ENCODE peak calls at places on chromosome 10, in seven cellular contexts. Q is cardiac fibroblast; U is AG09309; W is breast epithelium; D is Caco-2; E is CD8-positive, alpha-beta T cell; H is cardiac muscle cell. R is an unnamed sample.

GRCh38 chr10:132654708-132655661 is 117.4 kb downstream of the INPP5A start:
- DNase-seq in D (no peak), U (no peak), Q (peak), W (no peak), H (peak), E (peak), R (peak)

GRCh38 chr10:33248638-33249037 is 85.8 kb downstream of the NRP1 start:
- DNase-seq in D (no peak), E (no peak), Q (peak), U (peak), H (peak), W (no peak), R (peak)

GRCh38 chr10:44009891-44010290 is 361.2 kb upstream of the ZNF32 start:
- DNase-seq in D (no peak), E (no peak), Q (no peak), U (no peak), W (no peak), H (no peak), R (no peak)

GRCh38 chr10:3312403-3312802 is 139.8 kb upstream of the PITRM1 start:
- DNase-seq in W (no peak), Q (no peak), D (no peak), U (no peak), E (no peak), H (no peak), R (no peak)

GRCh38 chr10:60433684-60434083 is 44.0 kb upstream of the ANK3 start:
- DNase-seq in U (peak), E (no peak), D (no peak), Q (peak), W (no peak), H (peak), R (no peak)

GRCh38 chr10:36989233-36989632 is 136.2 kb upstream of the ANKRD30A start:
- DNase-seq in U (no peak), W (no peak), H (no peak), Q (no peak), E (no peak), D (no peak), R (no peak)

GRCh38 chr10:88687853-88688467 is 18.1 kb upstream of the LIPK start:
- DNase-seq in W (no peak), H (peak), D (no peak), U (no peak), E (no peak), Q (peak), R (no peak)

GRCh38 chr10:33376976-33377657 is 42.6 kb upstream of the NRP1 start:
- DNase-seq in U (no peak), E (no peak), H (peak), D (no peak), W (no peak), Q (peak), R (no peak)

GRCh38 chr10:83310688-83311087 is 828.6 kb upstream of the GHITM start:
- DNase-seq in D (no peak), H (no peak), Q (no peak), U (no peak), W (no peak), E (no peak), R (no peak)

GRCh38 chr10:109275970-109276369 is 647.3 kb downstream of the XPNPEP1 start:
- DNase-seq in W (no peak), U (no peak), E (no peak), D (no peak), Q (no peak), H (no peak), R (no peak)

GRCh38 chr10:22420787-22421517 is 75.7 kb downstream of the SPAG6 start:
- DNase-seq in H (peak), U (no peak), E (peak), D (no peak), W (no peak), Q (peak), R (no peak)
- TF ChIP-seq CTCF in H (peak), U (peak), E (peak), D (peak), W (no peak), Q (no peak), R (no peak)

DNA sequence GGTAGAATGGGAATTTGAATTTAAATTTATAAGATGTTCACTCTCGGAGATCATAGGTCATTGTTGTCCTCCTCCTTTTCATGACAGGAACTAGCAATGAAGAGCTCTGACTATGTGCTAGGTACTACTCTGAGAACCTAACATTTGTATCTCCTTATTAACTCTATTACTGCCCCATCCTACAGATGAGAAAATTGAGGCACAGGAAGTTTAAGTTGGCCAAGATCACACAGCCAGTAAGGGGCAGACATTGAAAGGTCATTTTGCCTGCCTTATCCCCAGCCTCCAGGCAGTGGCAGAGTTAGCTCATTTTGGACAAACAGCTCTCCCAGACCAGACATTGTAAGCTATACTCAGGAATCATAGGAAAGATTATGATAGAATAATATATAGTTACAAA is 6.0 kb downstream of the SRGN start:
- DNase-seq in E (no peak), Q (peak), W (no peak), U (no peak), D (no peak), H (peak), R (no peak)
- TF ChIP-seq CTCF in E (no peak), Q (no peak), W (no peak), U (peak), D (peak), H (peak), R (no peak)

GRCh38 chr10:17758896-17759295 is 6.9 kb downstream of the TMEM236 start:
- DNase-seq in Q (no peak), W (no peak), D (no peak), U (no peak), H (no peak), E (no peak), R (no peak)
- TF ChIP-seq CTCF in Q (no peak), W (no peak), D (no peak), U (no peak), H (no peak), E (no peak), R (no peak)

DNA sequence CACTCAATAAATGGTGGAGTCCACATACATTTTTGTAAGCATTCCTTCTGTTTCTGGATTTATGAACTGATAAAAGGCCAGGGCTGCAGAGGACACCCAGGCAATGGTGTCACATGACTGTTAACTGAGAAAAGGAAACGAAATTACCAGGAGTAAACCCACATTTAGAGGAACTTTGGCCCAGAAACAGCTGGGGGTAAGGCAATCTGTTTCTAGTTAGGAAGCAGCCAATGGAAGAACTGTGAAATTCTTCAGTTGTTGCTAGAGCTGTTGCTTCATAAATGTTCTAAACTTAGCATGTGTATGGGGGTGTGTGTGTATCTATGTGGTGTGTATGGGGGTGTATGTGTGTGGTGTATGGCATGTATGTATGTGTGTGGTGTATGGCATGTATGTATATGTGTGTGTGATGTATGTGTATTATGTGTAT is 11.8 kb upstream of the PDCD4 start:
- DNase-seq in D (no peak), W (no peak), U (peak), H (peak), Q (peak), E (no peak), R (peak)
- TF ChIP-seq CTCF in D (no peak), W (no peak), U (no peak), H (no peak), Q (no peak), E (no peak), R (no peak)

GRCh38 chr10:4981722-4982471 is 18.7 kb downstream of the AKR1C1 start:
- DNase-seq in W (no peak), Q (peak), E (no peak), D (peak), U (no peak), H (peak), R (peak)
- TF ChIP-seq CTCF in W (peak), Q (peak), E (no peak), D (peak), U (peak), H (peak), R (no peak)

GRCh38 chr10:71259815-71260501 is 47.6 kb downstream of the UNC5B start:
- DNase-seq in E (no peak), W (no peak), H (no peak), Q (peak), U (no peak), D (no peak), R (no peak)
- TF ChIP-seq CTCF in E (no peak), W (no peak), H (no peak), Q (peak), U (no peak), D (no peak), R (no peak)

GRCh38 chr10:114453576-114453975 is 49.3 kb upstream of the AFAP1L2 start:
- DNase-seq in E (no peak), Q (no peak), D (no peak), W (no peak), U (no peak), H (no peak), R (no peak)

GRCh38 chr10:114458216-114458615 is 53.9 kb upstream of the AFAP1L2 start:
- DNase-seq in U (no peak), W (no peak), H (no peak), E (no peak), D (no peak), Q (no peak), R (no peak)

DNA sequence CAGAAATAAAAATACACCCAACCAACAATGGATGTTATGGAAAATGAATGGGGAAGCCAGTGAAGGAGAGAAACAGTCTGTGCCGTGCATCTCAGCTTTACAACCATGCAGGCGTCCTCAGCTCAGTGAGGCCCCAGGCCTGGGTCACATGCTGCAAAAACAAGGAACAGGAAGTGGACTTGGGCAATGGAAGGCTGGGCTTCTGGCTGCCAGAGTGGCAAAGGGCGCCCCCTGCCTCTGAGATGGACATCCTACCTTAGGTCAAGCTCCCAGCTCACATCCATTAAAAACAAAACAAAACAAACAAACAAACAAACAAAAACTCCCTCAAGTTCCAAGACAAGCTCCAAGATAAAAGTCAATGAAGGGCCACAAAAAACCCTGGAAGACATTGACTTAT is 54.7 kb upstream of the AFAP1L2 start:
- DNase-seq in W (no peak), H (peak), Q (peak), D (peak), U (no peak), E (no peak), R (no peak)
- TF ChIP-seq CTCF in W (peak), H (peak), Q (peak), D (no peak), U (peak), E (no peak), R (no peak)

GRCh38 chr10:14555806-14556205 is 218.9 kb downstream of the FAM107B start:
- DNase-seq in E (no peak), U (no peak), D (no peak), Q (no peak), W (no peak), H (no peak), R (no peak)

GRCh38 chr10:14554843-14555205 is 219.9 kb downstream of the FAM107B start:
- DNase-seq in W (no peak), U (no peak), E (no peak), H (no peak), Q (no peak), D (no peak), R (no peak)

GRCh38 chr10:14557573-14557972 is 217.1 kb downstream of the FAM107B start:
- DNase-seq in D (no peak), H (no peak), Q (no peak), U (no peak), E (no peak), W (no peak), R (no peak)

GRCh38 chr10:14558025-14558424 is 216.7 kb downstream of the FAM107B start:
- DNase-seq in W (no peak), H (no peak), Q (no peak), U (no peak), D (no peak), E (no peak), R (no peak)

GRCh38 chr10:14556285-14556956 is 218.3 kb downstream of the FAM107B start:
- DNase-seq in W (no peak), H (no peak), D (peak), E (peak), U (no peak), Q (no peak), R (no peak)
- TF ChIP-seq CTCF in W (no peak), H (no peak), D (peak), E (no peak), U (no peak), Q (no peak), R (peak)

GRCh38 chr10:115710136-115710535 is 562.9 kb downstream of the GFRA1 start:
- DNase-seq in U (no peak), H (no peak), E (no peak), Q (peak), W (no peak), D (no peak), R (no peak)
- TF ChIP-seq CTCF in U (no peak), H (no peak), E (no peak), Q (peak), W (no peak), D (no peak), R (no peak)

GRCh38 chr10:66717221-66717981 is 208.4 kb upstream of the LRRTM3 start:
- DNase-seq in W (no peak), Q (no peak), H (no peak), E (no peak), D (no peak), U (no peak), R (no peak)
- TF ChIP-seq CTCF in W (no peak), Q (no peak), H (no peak), E (no peak), D (no peak), U (no peak), R (no peak)